ENCODE peak calls at places on chromosomes 16 and 17, in six cellular contexts. P, F, N, C, D and U are unnamed samples.

GRCh38 chr17:1227917-1228751 is 42.1 kb upstream of the BHLHA9 start:
- DNase-seq in P (peak; percentile 74), F (no peak), N (peak; percentile 82), C (peak; percentile 19), D (peak; percentile 9), U (no peak)

GRCh38 chr16:56479469-56479868 is 28.1 kb downstream of the OGFOD1 start:
- DNase-seq in P (no peak), F (no peak), N (no peak), C (no peak), D (no peak), U (no peak)

GRCh38 chr17:20275653-20276052 is 191.7 kb downstream of the LGALS9B start:
- DNase-seq in P (no peak), F (no peak), N (no peak), C (no peak), D (no peak), U (no peak)

GRCh38 chr16:75025766-75026165 is 26.9 kb downstream of the ZNRF1 start:
- DNase-seq in P (no peak), F (no peak), N (no peak), C (no peak), D (peak; percentile 75), U (no peak)

GRCh38 chr17:50129946-50130777 is at the start of gene SAMD14:
- DNase-seq in P (no peak), F (no peak), N (no peak), C (no peak), D (no peak), U (no peak)

GRCh38 chr17:78179372-78179771 is 7.5 kb downstream of the TK1 start:
- DNase-seq in P (no peak), F (peak; percentile 37), N (peak; percentile 83), C (no peak), D (peak; percentile 87), U (peak; percentile 68)

GRCh38 chr16:10577305-10578202 is 2.8 kb downstream of the EMP2 start:
- DNase-seq in P (peak; percentile 47), F (peak; percentile 67), N (no peak), C (no peak), D (no peak), U (no peak)

GRCh38 chr16:87216824-87217205 is 100.4 kb downstream of the C16orf95 start:
- DNase-seq in P (no peak), F (no peak), N (peak; percentile 69), C (no peak), D (peak; percentile 30), U (no peak)

GRCh38 chr17:37672545-37673078 is 29.4 kb upstream of the DDX52 start:
- DNase-seq in P (no peak), F (no peak), N (no peak), C (no peak), D (no peak), U (no peak)

GRCh38 chr17:8057691-8058114 is 18.8 kb downstream of the ALOX15B start:
- DNase-seq in P (peak; percentile 48), F (peak; percentile 26), N (no peak), C (peak; percentile 65), D (peak; percentile 90), U (peak; percentile 64)

GRCh38 chr17:48633266-48633816 is 7.2 kb upstream of the HOXB9 start:
- DNase-seq in P (peak; percentile 46), F (no peak), N (peak; percentile 18), C (no peak), D (no peak), U (no peak)

GRCh38 chr16:12337776-12338655 is 361.5 kb downstream of the SNX29 start:
- DNase-seq in P (no peak), F (no peak), N (no peak), C (no peak), D (no peak), U (no peak)

GRCh38 chr16:3983081-3983520 is 102.6 kb upstream of the CREBBP start:
- DNase-seq in P (peak; percentile 77), F (peak; percentile 50), N (peak; percentile 77), C (peak; percentile 9), D (peak; percentile 81), U (peak; percentile 82)

GRCh38 chr16:21949713-21950260 is 3.4 kb upstream of the UQCRC2 start:
- DNase-seq in P (no peak), F (no peak), N (no peak), C (no peak), D (no peak), U (no peak)